ENCODE peak calls at places on chromosomes 13 and 19, in eight cellular contexts. N, S, I, J, W, F, Q and P are unnamed samples.

GRCh38 chr19:39297931-39298634 is 1.9 kb downstream of the IFNL1 start:
- DNase-seq in J (no peak), I (no peak), Q (peak), N (no peak), W (no peak), S (peak), F (no peak), P (no peak)

GRCh38 chr13:81577601-81578000 is 1236.7 kb upstream of the SPRY2 start:
- DNase-seq in F (no peak), W (no peak), N (peak), S (no peak), I (no peak), Q (no peak), J (no peak), P (no peak)

GRCh38 chr19:44684892-44685847 is 13.8 kb upstream of the CEACAM16 start:
- DNase-seq in W (no peak), F (peak), Q (peak), I (peak), N (peak), J (no peak), S (peak), P (no peak)

GRCh38 chr13:102295316-102296048 is 106.4 kb downstream of the FGF14 start:
- DNase-seq in Q (no peak), W (no peak), N (peak), F (no peak), I (no peak), J (no peak), S (no peak), P (no peak)

GRCh38 chr13:113669871-113670341 is 2.9 kb downstream of the GRK1 start:
- DNase-seq in I (no peak), N (no peak), S (peak), F (peak), Q (peak), J (peak), W (no peak), P (no peak)

GRCh38 chr19:18436651-18437478 is 1.1 kb downstream of the ISYNA1 start:
- DNase-seq in F (peak), S (peak), I (peak), J (peak), W (peak), Q (peak), N (peak), P (no peak)

GRCh38 chr13:36148436-36148835 is 17.3 kb upstream of the DCLK1 start:
- DNase-seq in W (no peak), F (no peak), S (no peak), I (no peak), Q (no peak), J (no peak), N (no peak), P (no peak)

GRCh38 chr19:9883231-9883758 is 48.2 kb downstream of the PIN1 start:
- DNase-seq in J (no peak), N (peak), Q (no peak), S (peak), W (no peak), F (peak), I (no peak), P (no peak)

GRCh38 chr13:98300956-98301641 is 124.0 kb upstream of the RNF113B start:
- DNase-seq in J (no peak), S (no peak), F (peak), N (peak), W (no peak), I (no peak), Q (no peak), P (no peak)

GRCh38 chr13:29905845-29906244 is 55.4 kb upstream of the UBL3 start:
- DNase-seq in N (peak), W (no peak), F (peak), S (no peak), J (no peak), Q (peak), I (peak), P (no peak)

GRCh38 chr13:22483276-22483675 is 697.5 kb upstream of the SGCG start:
- DNase-seq in S (no peak), W (no peak), N (no peak), Q (no peak), I (no peak), F (no peak), J (no peak), P (no peak)

GRCh38 chr13:41284512-41285288 is 21.3 kb upstream of the MTRF1 start:
- DNase-seq in Q (no peak), W (no peak), J (no peak), I (no peak), S (no peak), F (no peak), N (peak), P (no peak)

GRCh38 chr19:6579450-6580178 is 11.3 kb downstream of the CD70 start:
- DNase-seq in J (no peak), W (no peak), F (no peak), N (no peak), Q (no peak), I (no peak), S (no peak), P (no peak)

GRCh38 chr13:25167775-25168174 is 4.3 kb downstream of the AMER2 start:
- DNase-seq in W (no peak), J (no peak), S (no peak), N (no peak), I (no peak), F (no peak), Q (no peak), P (no peak)

DNA sequence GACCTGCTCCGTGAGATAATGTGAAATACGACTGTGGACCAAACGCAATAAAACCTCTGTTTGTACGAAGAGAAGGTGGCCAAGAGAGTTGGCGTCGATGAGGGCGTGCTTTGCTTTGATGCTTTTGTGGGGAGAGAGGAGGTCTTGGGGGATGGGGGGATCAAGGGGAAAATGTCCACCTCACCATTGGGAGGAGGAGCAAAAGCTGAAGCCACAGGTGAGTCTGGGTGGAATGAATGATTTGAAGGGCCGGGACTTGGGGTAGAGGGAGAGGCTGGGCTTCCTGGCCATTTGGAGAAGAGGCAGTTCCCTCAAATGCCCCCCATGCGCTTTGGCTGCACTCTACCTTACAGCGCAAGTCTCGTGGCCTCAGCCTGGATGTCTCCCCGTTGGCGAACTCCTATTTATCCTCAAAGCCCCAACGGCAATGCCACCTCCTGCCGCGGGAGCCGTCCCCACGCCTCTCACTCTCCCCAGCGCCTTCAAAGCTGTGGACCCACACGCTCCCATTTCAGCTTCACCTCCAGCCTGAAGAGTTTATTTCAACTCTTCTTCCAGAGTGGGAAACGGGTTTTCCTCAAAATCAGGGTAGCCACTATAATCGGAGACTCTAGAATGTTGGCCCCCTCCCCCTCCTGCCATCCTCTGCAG is 787 bp upstream of the ABCA7 start:
- DNase-seq in S (peak), N (peak), I (no peak), J (no peak), W (peak), F (no peak), Q (peak), P (no peak)
- H3K4me3 ChIP-seq in S (peak), N (no peak), I (no peak), J (no peak), W (peak), F (no peak), Q (no peak), P (no peak)

GRCh38 chr19:33905937-33906577 is 109.4 kb downstream of the KCTD15 start:
- DNase-seq in N (peak), I (no peak), J (peak), S (peak), W (no peak), Q (peak), F (peak), P (no peak)
- H3K4me3 ChIP-seq in N (peak), I (no peak), J (peak), S (peak), W (no peak), Q (peak), F (peak), P (peak)

DNA sequence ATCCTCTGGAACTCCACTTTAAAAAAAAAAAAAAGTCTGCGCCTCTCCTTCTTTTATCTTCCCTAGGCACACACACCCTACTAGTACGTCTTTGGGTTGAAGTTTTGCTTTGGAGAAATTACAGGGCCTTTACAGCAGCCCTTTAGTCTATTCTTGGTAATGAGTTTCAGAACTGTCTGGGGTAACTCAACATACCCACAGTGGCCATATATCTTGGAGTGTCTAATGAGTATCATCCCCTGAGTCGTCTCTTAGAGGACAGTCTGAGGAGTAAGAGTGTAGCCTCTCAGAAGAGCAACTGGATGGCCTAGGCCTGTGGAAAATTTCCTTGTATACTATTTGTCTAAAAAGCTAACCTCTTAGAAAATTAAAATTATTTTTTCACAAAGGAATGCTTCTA is 6.1 kb upstream of the ZNF681 start:
- DNase-seq in W (no peak), Q (no peak), F (no peak), I (no peak), J (no peak), S (no peak), N (no peak), P (no peak)
- H3K4me3 ChIP-seq in W (peak), Q (no peak), F (no peak), I (no peak), J (no peak), S (no peak), N (peak), P (no peak)

DNA sequence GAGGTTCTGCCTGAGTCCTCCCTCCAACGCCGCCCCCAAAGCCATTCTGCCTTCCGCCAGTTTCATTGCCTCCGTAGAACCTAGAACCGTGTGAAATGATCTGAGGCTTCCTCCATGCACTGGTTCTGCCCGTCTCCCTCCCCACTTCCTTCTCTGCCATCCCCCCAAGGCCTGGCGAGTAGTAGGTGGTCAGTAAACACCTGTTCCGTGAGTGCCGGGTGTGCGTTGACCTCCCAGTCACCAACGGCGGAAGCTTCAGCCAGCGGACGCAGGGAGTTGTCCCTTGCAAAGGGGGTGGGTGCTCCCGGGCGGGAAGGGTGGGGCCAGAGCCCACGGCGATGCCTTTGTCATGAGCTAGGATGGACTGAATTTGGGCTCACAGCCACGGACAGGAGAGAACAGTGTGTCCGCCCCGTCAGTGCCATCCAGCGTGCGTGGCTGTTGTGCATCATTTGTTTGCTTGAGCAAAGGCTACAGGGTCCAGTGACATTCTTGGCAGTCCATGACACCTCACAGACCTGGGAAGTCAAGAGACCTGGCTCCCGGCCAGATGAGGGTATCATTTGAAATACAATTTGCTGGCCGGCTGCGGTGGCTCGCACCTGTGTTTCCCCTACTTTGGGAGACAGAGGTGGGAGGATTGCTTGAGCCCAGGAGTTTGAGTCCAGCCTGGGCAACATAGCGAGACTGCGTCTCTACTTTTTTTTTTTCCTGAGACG is 43.1 kb downstream of the NFIC start:
- DNase-seq in Q (no peak), W (no peak), S (no peak), I (no peak), J (peak), F (peak), N (no peak), P (no peak)
- H3K4me3 ChIP-seq in Q (no peak), W (no peak), S (peak), I (no peak), J (no peak), F (no peak), N (no peak), P (no peak)